ENCODE peak calls at places on chromosomes 5 and 9, in five cellular contexts. B is esophagus squamous epithelium; F is fibroblast of gingiva; Z is CD8-positive, alpha-beta T cell; I is coronary artery. K is an unnamed sample.

GRCh38 chr5:78050888-78051287 is 243.6 kb downstream of the AP3B1 start:
- DNase-seq in B (no peak), F (peak; percentile 22), Z (no peak), I (no peak), K (no peak)

GRCh38 chr5:176573564-176574296 is 24.6 kb downstream of the CDHR2 start:
- DNase-seq in B (no peak), F (peak; percentile 21), Z (peak; percentile 76), I (no peak), K (peak; percentile 59)

GRCh38 chr5:11655681-11656080 is 248.6 kb downstream of the CTNND2 start:
- DNase-seq in B (no peak), F (no peak), Z (no peak), I (no peak), K (no peak)

GRCh38 chr5:55226934-55227737 is at the start of gene MCIDAS:
- DNase-seq in B (no peak), F (no peak), Z (no peak), I (no peak), K (peak; percentile 57)

GRCh38 chr5:53438079-53438478 is 42.4 kb upstream of the FST start:
- DNase-seq in B (no peak), F (no peak), Z (no peak), I (no peak), K (no peak)

GRCh38 chr9:109913461-109913810 is 133.4 kb downstream of the PALM2AKAP2 start:
- DNase-seq in B (no peak), F (no peak), Z (no peak), I (no peak), K (no peak)

GRCh38 chr9:120032639-120033038 is 547.3 kb downstream of the CDK5RAP2 start:
- DNase-seq in B (no peak), F (no peak), Z (no peak), I (no peak), K (no peak)

GRCh38 chr9:4366649-4367330 is 66.9 kb upstream of the GLIS3 start:
- DNase-seq in B (no peak), F (peak; percentile 58), Z (no peak), I (no peak), K (peak; percentile 40)

GRCh38 chr9:76176176-76176575 is 218.1 kb downstream of the RFK start:
- DNase-seq in B (no peak), F (no peak), Z (no peak), I (no peak), K (no peak)

GRCh38 chr9:132348676-132349075 is 6.1 kb downstream of the SETX start:
- DNase-seq in B (no peak), F (no peak), Z (no peak), I (no peak), K (no peak)

GRCh38 chr9:128080218-128080617 is 12.2 kb downstream of the SLC25A25 start:
- DNase-seq in B (no peak), F (no peak), Z (no peak), I (no peak), K (no peak)